ENCODE peak calls at places on chromosomes 3 and 15, in six cellular contexts. X, J, G, B, Y and U are unnamed samples.

GRCh38 chr3:167740961-167741587 is 5.6 kb downstream of the SERPINI1 start:
- DNase-seq in J (no peak), X (peak), Y (no peak), B (peak), G (peak), U (no peak)

GRCh38 chr3:64187065-64187959 is 38.0 kb downstream of the PRICKLE2 start:
- DNase-seq in G (peak), J (peak), B (peak), X (peak), Y (no peak), U (peak)

GRCh38 chr15:100284191-100284590 is 57.6 kb downstream of the ADAMTS17 start:
- DNase-seq in X (no peak), J (no peak), B (peak), Y (no peak), G (no peak), U (no peak)

GRCh38 chr3:60636846-60637245 is 614.4 kb downstream of the FHIT start:
- DNase-seq in Y (no peak), J (no peak), B (peak), X (peak), G (peak), U (no peak)

GRCh38 chr3:11592460-11593298 is 51.0 kb downstream of the VGLL4 start:
- DNase-seq in J (peak), Y (no peak), B (no peak), X (peak), G (no peak), U (no peak)

GRCh38 chr3:54902286-54902685 is 25.6 kb downstream of the LRTM1 start:
- DNase-seq in J (no peak), X (no peak), B (no peak), G (peak), Y (no peak), U (no peak)

GRCh38 chr3:142724682-142725351 is 983 bp downstream of the TRPC1 start:
- DNase-seq in X (peak), Y (no peak), G (no peak), B (no peak), J (peak), U (no peak)

GRCh38 chr3:134315286-134316106 is 58.8 kb downstream of the AMOTL2 start:
- DNase-seq in B (peak), J (peak), X (peak), G (peak), Y (no peak), U (no peak)

GRCh38 chr3:72655758-72656157 is 192.5 kb downstream of the SHQ1 start:
- DNase-seq in Y (no peak), B (no peak), X (no peak), G (no peak), J (no peak), U (no peak)

GRCh38 chr3:71153753-71154152 is 429.8 kb downstream of the FOXP1 start:
- DNase-seq in Y (no peak), X (no peak), G (no peak), J (no peak), B (no peak), U (no peak)

GRCh38 chr15:84982301-84982920 is 755 bp downstream of the PDE8A start:
- DNase-seq in G (peak), X (peak), Y (peak), B (peak), J (peak), U (no peak)

GRCh38 chr3:186782542-186783069 is 771 bp upstream of the EIF4A2 start:
- DNase-seq in J (no peak), G (no peak), Y (no peak), B (no peak), X (no peak), U (no peak)

GRCh38 chr3:17674082-17674686 is 68.2 kb downstream of the TBC1D5 start:
- DNase-seq in Y (no peak), X (no peak), J (no peak), G (no peak), B (peak), U (no peak)

GRCh38 chr3:177694316-177694715 is 497.0 kb upstream of the TBL1XR1 start:
- DNase-seq in J (no peak), X (peak), B (no peak), Y (no peak), G (peak), U (peak)

GRCh38 chr15:84638103-84638502 is 16.0 kb downstream of the WDR73 start:
- DNase-seq in X (peak), G (no peak), Y (no peak), B (peak), J (no peak), U (no peak)

GRCh38 chr3:159131376-159131775 is 329.5 kb downstream of the MFSD1 start:
- DNase-seq in Y (no peak), B (no peak), G (no peak), J (no peak), X (no peak), U (no peak)

GRCh38 chr3:10459954-10460754 is 45.2 kb downstream of the ATP2B2 start:
- DNase-seq in B (peak), G (peak), J (no peak), Y (peak), X (peak), U (no peak)

GRCh38 chr3:129023909-129024308 is 22.8 kb downstream of the EFCC1 start:
- DNase-seq in Y (no peak), G (peak), X (peak), B (peak), J (no peak), U (no peak)

GRCh38 chr3:50242778-50243551 is 7.0 kb downstream of the GNAI2 start:
- DNase-seq in X (peak), Y (peak), J (peak), G (no peak), B (peak), U (no peak)

GRCh38 chr3:50239649-50240048 is 3.6 kb downstream of the GNAI2 start:
- DNase-seq in B (no peak), G (no peak), J (no peak), X (no peak), Y (no peak), U (no peak)

GRCh38 chr3:50243552-50243895 is 7.5 kb downstream of the GNAI2 start:
- DNase-seq in B (no peak), J (no peak), G (no peak), X (peak), Y (no peak), U (no peak)

GRCh38 chr3:50241163-50241562 is 5.2 kb downstream of the GNAI2 start:
- DNase-seq in Y (no peak), G (no peak), X (no peak), J (no peak), B (no peak), U (no peak)

GRCh38 chr3:50242371-50242770 is 6.4 kb downstream of the GNAI2 start:
- DNase-seq in B (no peak), X (no peak), Y (no peak), G (no peak), J (no peak), U (no peak)
- H3K4me3 ChIP-seq in B (no peak), X (no peak), Y (peak), G (no peak), J (no peak), U (no peak)

DNA sequence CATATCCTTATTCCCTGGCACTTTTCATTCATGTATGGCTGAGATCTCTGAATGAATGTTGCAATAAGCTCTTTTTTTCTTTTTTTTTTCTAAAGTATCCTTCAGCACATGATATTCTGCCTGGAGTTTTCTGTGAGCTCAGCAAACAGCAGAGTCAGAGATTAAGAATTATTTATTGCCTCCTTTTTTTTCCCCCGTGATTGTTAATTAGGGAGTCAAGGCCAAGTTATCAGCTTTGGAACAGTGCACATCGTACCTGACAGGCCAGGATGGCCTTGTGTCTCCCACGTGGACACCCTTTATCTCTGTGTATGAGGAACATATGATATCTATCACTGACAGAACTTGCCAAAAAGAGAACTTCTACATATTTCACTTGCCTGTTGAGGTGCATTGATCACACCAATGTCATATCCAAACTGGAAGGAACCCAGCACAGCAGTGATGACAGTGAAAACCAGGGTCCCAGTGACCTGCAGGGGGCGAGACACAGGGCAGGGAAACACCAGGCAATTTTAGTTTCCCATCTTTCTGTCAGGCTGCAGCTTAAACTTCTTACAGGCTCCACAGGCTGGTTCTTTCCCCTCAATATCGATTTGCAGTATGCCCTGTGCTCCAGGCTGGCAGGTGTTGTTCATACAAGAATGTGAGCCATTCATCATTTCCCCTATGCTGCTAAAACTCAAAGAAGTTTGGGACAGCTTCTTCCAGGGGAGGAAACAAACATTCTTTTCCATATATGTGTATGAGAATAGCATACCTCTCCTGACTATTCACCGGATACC is 8.2 kb downstream of the SLC2A2 start:
- DNase-seq in B (no peak), X (peak), Y (no peak), J (no peak), G (no peak), U (no peak)
- TF ChIP-seq CTCF in B (no peak), X (peak), Y (peak), J (no peak), G (no peak), U (peak)

GRCh38 chr15:53786421-53786820 is 27.0 kb upstream of the WDR72 start:
- DNase-seq in G (no peak), X (no peak), Y (no peak), J (no peak), B (no peak), U (no peak)

GRCh38 chr15:53787349-53787748 is 27.9 kb upstream of the WDR72 start:
- DNase-seq in B (no peak), Y (no peak), G (no peak), X (no peak), J (no peak), U (no peak)

GRCh38 chr15:53789654-53790053 is 30.2 kb upstream of the WDR72 start:
- DNase-seq in J (no peak), B (no peak), G (no peak), Y (no peak), X (no peak), U (no peak)

DNA sequence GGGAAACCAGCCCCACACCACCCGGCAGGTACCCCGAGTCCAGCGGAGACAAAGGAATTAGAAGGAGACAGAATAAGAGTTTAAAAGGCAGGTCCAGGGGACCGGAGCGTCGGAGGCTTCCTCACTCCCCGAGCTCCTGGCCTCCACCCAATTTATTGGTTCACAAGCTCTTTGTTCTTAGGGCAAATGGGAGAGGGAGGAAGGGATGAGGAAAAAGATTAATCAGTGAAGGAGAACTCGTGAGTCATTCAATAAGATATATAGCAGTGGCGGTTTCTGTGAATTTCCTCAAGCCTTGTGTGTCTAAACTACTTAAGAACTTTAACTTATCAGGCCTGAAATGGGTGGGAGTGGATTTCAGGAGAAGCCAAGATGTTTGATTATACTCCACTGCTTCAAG is 32.2 kb upstream of the WDR72 start:
- DNase-seq in X (no peak), Y (no peak), J (no peak), B (no peak), G (no peak), U (no peak)
- H3K4me3 ChIP-seq in X (no peak), Y (no peak), J (no peak), B (no peak), G (no peak), U (no peak)

DNA sequence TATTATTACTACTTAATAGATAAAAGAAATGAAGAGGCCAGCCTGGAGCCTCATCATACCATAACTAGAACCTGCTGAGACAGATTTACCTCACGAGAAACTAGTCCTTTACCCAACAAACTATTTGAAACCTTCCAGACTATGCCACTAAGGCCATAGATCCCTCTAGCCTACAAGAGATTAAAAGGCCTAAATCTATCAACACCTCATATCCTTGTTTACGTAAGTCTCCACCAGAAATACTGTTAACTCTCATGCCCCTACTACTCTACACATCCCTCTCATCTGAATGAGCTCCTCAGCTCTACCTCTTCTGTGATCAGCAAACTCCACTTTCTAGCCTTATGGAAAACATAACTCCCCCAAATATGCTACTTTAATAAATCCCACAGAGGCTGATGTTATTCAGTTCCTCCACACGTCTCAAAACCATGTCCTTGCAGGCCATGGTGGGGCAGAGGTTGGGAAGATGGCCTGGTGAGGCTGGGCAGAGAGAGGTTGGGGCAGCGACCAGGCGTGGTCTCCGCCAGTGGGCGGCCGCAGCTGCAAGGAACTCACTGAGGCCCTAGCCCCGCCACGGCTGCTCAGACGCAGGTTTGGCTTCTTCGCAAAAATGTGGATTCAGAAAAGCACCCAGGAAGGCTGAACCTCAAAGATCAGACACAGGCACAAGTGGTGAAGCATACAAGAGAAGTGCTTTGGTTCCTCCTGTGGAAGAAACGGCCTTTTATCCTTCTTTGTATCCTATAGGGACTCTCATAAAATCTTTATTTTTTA is 65.8 kb downstream of the GSK3B start:
- DNase-seq in Y (no peak), G (no peak), X (no peak), J (no peak), B (peak), U (no peak)
- TF ChIP-seq CTCF in Y (no peak), G (no peak), X (no peak), J (no peak), B (no peak), U (no peak)

GRCh38 chr15:57152666-57153065 is 223.6 kb upstream of the CGNL1 start:
- DNase-seq in J (no peak), Y (no peak), B (no peak), X (no peak), G (no peak), U (no peak)
- H3K4me3 ChIP-seq in J (no peak), Y (no peak), B (no peak), X (no peak), G (no peak), U (no peak)

GRCh38 chr3:62229908-62230307 is 143.4 kb downstream of the FEZF2 start:
- DNase-seq in G (peak), J (no peak), X (peak), Y (no peak), B (peak), U (no peak)
- TF ChIP-seq CTCF in G (peak), J (no peak), X (peak), Y (peak), B (peak), U (peak)